ENCODE peak calls at places on chromosomes 11 and 22, in nine cellular contexts. T, V, S, M, D, R, U, P and Z are unnamed samples.

GRCh38 chr22:28923826-28924732 is 40.7 kb downstream of the ZNRF3 start:
- DNase-seq in P (peak; percentile 28), T (no peak), M (peak; percentile 88), D (peak; percentile 59), V (no peak), S (peak; percentile 61), U (no peak), R (no peak), Z (no peak)

GRCh38 chr11:70142171-70142875 is 60.8 kb upstream of the FADD start:
- DNase-seq in V (no peak), U (no peak), R (no peak), P (no peak), S (no peak), M (no peak), T (no peak), D (no peak), Z (no peak)

GRCh38 chr11:106156290-106156937 is 79.0 kb downstream of the AASDHPPT start:
- DNase-seq in U (no peak), S (no peak), P (peak; percentile 75), V (no peak), M (peak; percentile 38), R (peak; percentile 53), D (no peak), T (peak; percentile 26), Z (peak; percentile 7)

GRCh38 chr22:37626144-37626543 is 13.3 kb upstream of the SH3BP1 start:
- DNase-seq in M (no peak), S (peak; percentile 86), U (no peak), T (no peak), R (no peak), V (peak; percentile 62), P (peak; percentile 92), D (peak; percentile 82), Z (peak; percentile 94)

GRCh38 chr11:36130401-36130800 is 158.8 kb downstream of the COMMD9 start:
- DNase-seq in R (no peak), M (no peak), T (no peak), D (no peak), V (no peak), U (no peak), S (no peak), P (no peak), Z (peak; percentile 85)

GRCh38 chr11:78110830-78111229 is 28.6 kb downstream of the ALG8 start:
- DNase-seq in V (no peak), D (no peak), R (no peak), P (no peak), T (no peak), S (no peak), M (no peak), U (no peak), Z (no peak)

GRCh38 chr11:26865703-26866102 is 128.2 kb upstream of the FIBIN start:
- DNase-seq in V (no peak), P (no peak), T (no peak), S (no peak), R (no peak), U (no peak), D (no peak), M (no peak), Z (no peak)

GRCh38 chr22:50739894-50740293 is 1.9 kb downstream of the ACR start:
- DNase-seq in S (no peak), R (no peak), D (peak; percentile 37), U (no peak), V (no peak), T (no peak), P (no peak), M (no peak), Z (no peak)

GRCh38 chr22:24437820-24438328 is 10.5 kb downstream of the ADORA2A start:
- DNase-seq in U (no peak), R (no peak), D (peak; percentile 16), P (no peak), V (no peak), T (peak; percentile 33), S (no peak), M (no peak), Z (no peak)

DNA sequence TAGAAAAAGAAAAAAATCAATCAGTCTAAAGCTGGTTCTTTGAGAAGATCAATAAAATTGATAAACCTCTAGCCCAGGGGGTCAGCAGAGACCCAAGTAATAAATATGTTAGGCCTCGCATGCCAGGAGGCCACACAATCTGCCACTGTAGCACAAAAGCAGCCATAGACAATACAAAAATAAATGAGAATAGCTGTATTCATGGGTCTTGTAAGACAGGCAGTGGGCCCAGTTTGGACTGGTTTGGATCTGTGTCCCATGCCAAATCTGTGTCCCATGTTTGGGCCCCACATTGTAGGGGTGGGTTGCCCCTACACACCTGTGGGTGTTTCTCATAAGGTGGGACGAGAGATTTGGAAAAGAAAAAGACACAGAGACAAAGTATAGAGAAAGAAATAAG is 6.6 kb upstream of the PLAAT4 start:
- DNase-seq in T (no peak), V (no peak), D (no peak), U (no peak), S (no peak), P (no peak), M (no peak), R (no peak), Z (no peak)
- H3K4me3 ChIP-seq in T (peak overlapping the region; percentile 18), V (no peak overlapping the region), D (no peak overlapping the region), U (no peak overlapping the region), S (no peak overlapping the region), P (no peak overlapping the region), M (no peak overlapping the region), R (no peak overlapping the region), Z (no peak overlapping the region)

DNA sequence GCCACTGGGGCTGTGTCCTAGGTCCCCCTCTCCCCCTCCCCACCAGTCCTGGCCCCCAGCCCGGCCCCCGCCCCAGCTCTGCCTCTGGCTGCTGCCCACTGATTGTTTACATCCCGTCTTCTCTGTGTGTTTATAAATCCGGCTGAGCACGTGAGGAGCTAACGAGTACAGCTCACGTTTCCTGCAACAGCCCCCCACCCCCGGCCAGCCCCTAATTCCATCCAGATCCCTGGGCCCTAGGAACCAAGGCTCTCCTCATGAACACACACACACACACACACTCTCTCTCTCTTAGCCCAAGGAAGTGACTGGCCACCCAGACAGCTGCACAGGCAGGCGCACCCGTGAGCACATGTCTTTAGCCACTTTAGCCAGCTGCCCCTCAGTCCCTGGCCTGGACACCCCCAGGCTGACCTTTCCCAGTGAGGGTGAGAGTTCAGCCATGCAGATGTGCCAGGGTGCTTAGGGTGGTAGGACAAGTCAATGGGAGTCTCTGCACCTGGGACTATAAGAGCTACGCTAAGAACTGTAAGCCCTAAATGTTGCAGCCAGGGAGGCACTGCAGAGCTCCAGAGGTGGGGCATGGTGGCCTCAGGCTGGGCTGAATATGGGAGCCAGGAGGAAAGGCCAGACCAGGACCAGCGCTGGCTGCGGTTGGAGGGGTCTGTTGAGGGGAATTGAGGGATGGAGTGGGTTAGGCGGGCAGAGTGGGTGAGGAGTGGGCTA is 2.9 kb downstream of the CLCF1 start:
- DNase-seq in V (no peak), T (no peak), D (no peak), S (no peak), R (no peak), M (no peak), P (peak; percentile 58), U (no peak), Z (peak; percentile 84)
- H3K27me3 ChIP-seq in V (no peaks in the 10 kb centered on the region), T (no peaks in the 10 kb centered on the region), D (no peaks in the 10 kb centered on the region), S (no peaks in the 10 kb centered on the region), R (peaks cover 18% of the 10 kb centered on the region), M (no peaks in the 10 kb centered on the region), P (no peaks in the 10 kb centered on the region), U (no peaks in the 10 kb centered on the region), Z (no peaks in the 10 kb centered on the region)

DNA sequence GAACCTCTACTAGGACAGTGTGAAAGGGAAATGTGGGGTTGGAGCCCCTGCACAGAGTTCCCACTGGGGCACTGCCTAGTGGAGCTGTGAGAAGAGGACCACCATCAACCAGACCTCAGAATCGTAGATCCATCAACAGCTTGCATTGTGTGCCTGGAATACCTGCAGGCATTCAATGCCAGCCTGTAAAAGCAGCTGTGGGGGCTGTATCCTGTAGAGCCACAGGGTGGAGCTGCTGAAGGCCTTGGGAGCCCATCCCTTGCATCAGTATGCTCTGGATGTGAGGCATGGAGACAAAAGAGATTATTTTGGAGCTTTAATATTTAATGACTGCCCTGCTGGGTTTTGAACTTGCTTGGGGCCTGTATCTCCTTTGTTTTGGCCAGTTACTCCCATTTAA is 46.3 kb downstream of the PGR start:
- DNase-seq in R (no peak), U (no peak), M (no peak), V (no peak), P (no peak), T (no peak), D (no peak), S (no peak), Z (no peak)
- H3K9me3 ChIP-seq in R (no peaks in the 10 kb centered on the region), U (no peaks in the 10 kb centered on the region), M (no peaks in the 10 kb centered on the region), V (peaks cover 39% of the 10 kb centered on the region), P (peaks cover 13% of the 10 kb centered on the region), T (no peaks in the 10 kb centered on the region), D (peaks cover 25% of the 10 kb centered on the region), S (no peaks in the 10 kb centered on the region), Z (no peaks in the 10 kb centered on the region)

DNA sequence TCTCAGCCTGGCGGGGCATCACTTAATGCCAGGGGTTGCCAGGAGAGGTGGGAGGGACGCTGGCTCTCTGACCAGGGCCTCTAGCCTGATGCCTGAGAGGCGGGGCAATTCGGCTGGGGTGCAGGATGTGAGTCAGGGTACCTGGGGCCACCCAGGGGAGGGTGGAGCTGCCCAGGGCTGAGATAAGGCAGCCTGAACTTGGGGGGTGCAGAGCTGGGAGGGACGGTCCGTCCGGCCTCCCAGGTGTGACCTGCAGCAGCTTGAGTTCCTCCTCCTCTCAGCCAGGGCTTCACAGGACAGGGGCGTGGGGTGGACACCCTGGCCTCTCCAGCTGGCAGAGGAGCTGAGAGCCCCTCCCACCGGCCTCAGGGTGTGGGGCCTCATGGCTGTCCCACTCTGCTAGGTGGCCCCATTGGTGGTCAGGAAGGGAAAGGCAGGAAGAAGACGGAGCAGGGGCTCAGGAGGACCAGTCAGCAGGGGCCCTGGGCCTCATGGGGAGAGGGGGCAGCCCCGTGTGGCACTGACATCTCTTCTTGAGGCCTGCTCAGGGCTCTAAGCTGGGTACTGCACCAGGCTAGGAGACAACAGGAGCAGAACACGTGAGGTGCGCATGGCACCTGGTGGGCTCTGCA is 942 bp upstream of the RPS6KA4 start:
- DNase-seq in V (no peak), M (no peak), D (no peak), P (no peak), R (no peak), S (no peak), T (peak; percentile 59), U (no peak), Z (peak; percentile 54)
- H3K4me3 ChIP-seq in V (peak overlapping the region; percentile 99), M (no peak overlapping the region), D (peak overlapping the region; percentile 76), P (peak overlapping the region; percentile 51), R (no peak overlapping the region), S (peak overlapping the region; percentile 95), T (no peak overlapping the region), U (peak overlapping the region; percentile 48), Z (peak overlapping the region; percentile 88)

DNA sequence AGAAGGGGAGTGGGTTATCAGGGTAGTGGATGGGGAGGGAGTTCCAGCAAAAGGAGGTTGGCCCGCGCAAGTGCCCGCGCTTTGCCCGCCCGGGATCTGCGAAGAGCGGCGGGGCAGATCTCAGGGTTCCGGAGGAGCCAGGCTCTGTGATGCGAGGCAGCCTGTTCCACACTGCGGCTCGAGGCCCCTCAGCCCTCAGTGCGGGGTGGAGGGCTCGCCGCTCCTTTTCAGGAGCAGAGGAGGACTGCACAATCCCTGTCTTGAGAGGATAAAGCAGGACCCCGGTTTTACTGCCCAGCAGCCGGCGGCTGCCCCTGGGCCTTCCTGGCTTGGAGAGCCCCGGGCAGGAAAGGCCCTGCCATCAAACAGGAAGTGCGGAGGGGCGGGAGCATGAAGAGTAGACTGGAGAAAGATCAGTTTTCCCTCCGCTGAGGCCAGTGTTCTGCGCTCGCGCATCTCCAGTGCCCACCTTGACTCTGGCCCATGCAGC is 6.2 kb downstream of the SLC6A5 start:
- DNase-seq in T (no peak), S (no peak), V (no peak), R (no peak), D (no peak), U (no peak), M (no peak), P (no peak), Z (no peak)
- H3K27me3 ChIP-seq in T (peaks cover 43% of the 10 kb centered on the region), S (no peaks in the 10 kb centered on the region), V (peaks cover 98% of the 10 kb centered on the region), R (peaks cover 91% of the 10 kb centered on the region), D (peaks cover 30% of the 10 kb centered on the region), U (peaks cover 32% of the 10 kb centered on the region), M (peaks cover 68% of the 10 kb centered on the region), P (peaks cover 22% of the 10 kb centered on the region), Z (peaks cover 9% of the 10 kb centered on the region)